ENCODE peak calls at places on chromosomes 12 and 14, in seven cellular contexts. E is fibroblast of mammary gland, S is MM.1S, M is H9, B is brain microvascular endothelial cell, T is choroid plexus epithelial cell, X is GM12865. F is an unnamed sample.

GRCh38 chr12:42039146-42039545 is 105.5 kb downstream of the GXYLT1 start:
- DNase-seq in S (no peak), T (peak; percentile 71), M (no peak), E (peak; percentile 90), B (peak; percentile 59), X (no peak), F (no peak)

GRCh38 chr12:121857322-121858246 is 1.1 kb downstream of the HPD start:
- DNase-seq in B (no peak), T (no peak), M (peak; percentile 37), X (no peak), S (no peak), E (no peak), F (no peak)

GRCh38 chr14:89504602-89505320 is 87.7 kb upstream of the FOXN3 start:
- DNase-seq in T (peak; percentile 52), B (peak; percentile 59), S (no peak), M (no peak), E (peak; percentile 87), X (peak; percentile 69), F (no peak)

GRCh38 chr12:56158926-56159461 is 835 bp downstream of the MYL6 start:
- DNase-seq in T (peak; percentile 78), S (peak; percentile 22), X (peak; percentile 59), M (peak; percentile 86), B (peak; percentile 59), E (peak; percentile 58), F (peak; percentile 72)

GRCh38 chr12:98456583-98457573 is 58.5 kb upstream of the TMPO start:
- DNase-seq in M (peak; percentile 78), T (peak; percentile 43), S (no peak), E (peak; percentile 30), X (peak; percentile 18), B (no peak), F (peak; percentile 37)

GRCh38 chr12:116717466-116718457 is 20.1 kb downstream of the SPRING1 start:
- DNase-seq in X (no peak), T (peak; percentile 65), B (peak; percentile 55), S (no peak), E (peak; percentile 76), M (no peak), F (peak; percentile 63)

GRCh38 chr12:132899033-132899432 is 11.6 kb upstream of the CHFR start:
- DNase-seq in E (no peak), T (peak; percentile 19), X (no peak), S (no peak), B (no peak), M (no peak), F (no peak)

GRCh38 chr14:92403981-92404380 is 81.0 kb downstream of the SLC24A4 start:
- DNase-seq in M (no peak), X (no peak), S (no peak), E (no peak), B (no peak), T (no peak), F (no peak)

GRCh38 chr12:31629756-31630732 is 29.4 kb upstream of the ETFBKMT start:
- DNase-seq in T (peak; percentile 82), M (no peak), B (peak; percentile 85), E (peak; percentile 67), S (no peak), X (no peak), F (peak; percentile 71)

GRCh38 chr12:68630050-68630449 is 19.4 kb downstream of the RAP1B start:
- DNase-seq in E (no peak), M (no peak), X (no peak), T (no peak), B (no peak), S (peak; percentile 33), F (no peak)

GRCh38 chr14:80146941-80147340 is 64.4 kb downstream of the DIO2 start:
- DNase-seq in B (no peak), M (no peak), T (no peak), X (no peak), E (no peak), S (no peak), F (no peak)

GRCh38 chr14:93967637-93968250 is 8.6 kb downstream of the ASB2 start:
- DNase-seq in M (no peak), E (no peak), S (no peak), T (no peak), X (peak; percentile 95), B (no peak), F (no peak)

GRCh38 chr14:93317836-93318807 is 14.7 kb downstream of the BTBD7 start:
- DNase-seq in S (no peak), B (peak; percentile 71), E (peak; percentile 39), M (no peak), T (peak; percentile 67), X (no peak), F (no peak)

GRCh38 chr12:110579239-110579888 is 3.8 kb downstream of the PPTC7 start:
- DNase-seq in M (no peak), T (no peak), E (no peak), S (no peak), B (no peak), X (peak; percentile 58), F (no peak)

GRCh38 chr12:81598205-81598604 is 160.9 kb downstream of the PPFIA2 start:
- DNase-seq in X (no peak), B (no peak), S (peak; percentile 18), T (peak; percentile 2), E (no peak), M (no peak), F (no peak)

GRCh38 chr12:106135075-106135474 is 3.7 kb downstream of the NUAK1 start:
- DNase-seq in E (no peak), M (no peak), X (no peak), B (no peak), T (peak; percentile 73), S (no peak), F (no peak)

GRCh38 chr12:11513288-11513687 is 117.9 kb upstream of the PRB2 start:
- DNase-seq in B (peak; percentile 12), T (peak; percentile 38), E (peak; percentile 3), S (no peak), X (no peak), M (peak; percentile 45), F (no peak)
- TF ChIP-seq CTCF in B (peak; percentile 47), T (peak; percentile 38), E (no peak), S (no peak), X (peak; percentile 8), M (peak; percentile 47), F (no peak)

DNA sequence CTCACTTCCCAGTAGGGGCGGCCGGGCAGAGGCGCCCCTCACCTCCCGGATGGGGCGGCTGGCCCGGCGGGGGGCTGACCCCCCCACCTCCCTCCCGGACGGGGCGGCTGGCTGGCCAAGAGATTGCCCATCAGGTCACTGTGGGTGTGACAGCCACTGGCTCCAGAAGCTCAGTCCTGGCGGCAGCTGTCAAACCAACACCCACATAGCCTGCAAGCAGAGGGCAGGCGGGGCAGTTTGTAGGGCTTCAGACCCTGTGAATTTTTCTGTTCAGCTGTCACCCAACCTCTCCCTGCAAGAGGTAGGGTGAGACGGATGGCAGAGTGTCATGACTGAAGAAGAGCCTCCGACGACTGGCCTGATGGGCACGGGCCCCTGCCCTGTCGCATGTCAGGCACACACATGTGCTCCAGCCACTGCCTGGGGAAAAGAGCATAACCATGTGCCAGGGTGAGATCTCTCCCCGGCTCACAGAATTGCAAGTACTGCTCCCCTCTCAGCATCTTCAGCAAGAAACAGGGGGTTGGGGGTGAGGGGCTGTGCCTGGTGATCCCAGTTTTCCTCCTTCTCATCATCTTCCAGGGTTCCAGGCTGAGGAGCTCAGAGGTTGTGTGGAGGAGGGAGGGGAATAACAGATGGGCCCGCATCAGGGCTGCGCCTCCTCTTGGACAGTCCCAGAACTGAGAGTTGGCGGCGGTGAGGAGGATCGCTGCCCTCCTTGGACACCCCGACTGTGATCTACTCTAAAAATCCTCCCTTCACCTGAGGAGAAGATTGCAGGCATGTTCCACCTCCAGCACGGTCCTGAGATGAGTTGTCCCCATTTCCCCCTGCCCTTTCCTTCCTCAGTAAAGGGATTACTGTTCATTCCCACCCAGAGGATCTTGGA is 11.2 kb upstream of the PRPH start:
- DNase-seq in T (no peak), M (peak; percentile 54), E (no peak), S (no peak), B (no peak), X (no peak), F (no peak)
- TF ChIP-seq CTCF in T (peak; percentile 32), M (peak; percentile 45), E (peak; percentile 17), S (no peak), B (peak; percentile 29), X (no peak), F (no peak)

DNA sequence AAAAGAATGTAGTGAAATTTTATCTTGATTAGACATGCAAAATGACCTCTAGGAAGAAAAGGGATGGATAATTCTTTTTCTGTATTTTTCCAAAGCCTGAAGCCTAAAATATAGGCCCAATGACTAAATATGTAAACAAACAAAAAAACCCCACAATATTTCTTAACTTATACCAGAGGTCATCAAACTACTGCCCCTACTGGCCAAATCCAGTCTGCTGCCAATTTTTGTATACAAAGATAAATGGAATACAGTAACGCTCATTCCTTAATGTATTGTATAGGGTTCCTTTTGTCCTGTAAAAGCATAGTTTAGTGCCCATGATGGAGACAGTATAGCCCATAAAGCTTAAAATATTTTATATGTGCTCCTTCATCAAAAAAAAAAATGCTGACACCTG is 145.7 kb upstream of the ALG10 start:
- DNase-seq in T (no peak), S (no peak), X (no peak), E (no peak), M (no peak), B (no peak), F (no peak)
- TF ChIP-seq CTCF in T (no peak), S (peak; percentile 18), X (no peak), E (no peak), M (peak; percentile 69), B (no peak), F (no peak)

GRCh38 chr14:65834051-65834450 is 421.5 kb downstream of the FUT8 start:
- DNase-seq in T (no peak), E (no peak), B (no peak), S (no peak), X (no peak), M (no peak), F (no peak)

GRCh38 chr14:65835501-65835900 is 423.0 kb downstream of the FUT8 start:
- DNase-seq in S (no peak), X (no peak), M (no peak), T (no peak), B (no peak), E (no peak), F (no peak)

GRCh38 chr14:65834812-65835211 is 422.3 kb downstream of the FUT8 start:
- DNase-seq in E (no peak), M (no peak), X (no peak), T (no peak), S (no peak), B (no peak), F (no peak)

GRCh38 chr14:65833256-65833880 is 420.8 kb downstream of the FUT8 start:
- DNase-seq in B (no peak), E (peak; percentile 8), M (no peak), T (no peak), X (no peak), S (no peak), F (no peak)

DNA sequence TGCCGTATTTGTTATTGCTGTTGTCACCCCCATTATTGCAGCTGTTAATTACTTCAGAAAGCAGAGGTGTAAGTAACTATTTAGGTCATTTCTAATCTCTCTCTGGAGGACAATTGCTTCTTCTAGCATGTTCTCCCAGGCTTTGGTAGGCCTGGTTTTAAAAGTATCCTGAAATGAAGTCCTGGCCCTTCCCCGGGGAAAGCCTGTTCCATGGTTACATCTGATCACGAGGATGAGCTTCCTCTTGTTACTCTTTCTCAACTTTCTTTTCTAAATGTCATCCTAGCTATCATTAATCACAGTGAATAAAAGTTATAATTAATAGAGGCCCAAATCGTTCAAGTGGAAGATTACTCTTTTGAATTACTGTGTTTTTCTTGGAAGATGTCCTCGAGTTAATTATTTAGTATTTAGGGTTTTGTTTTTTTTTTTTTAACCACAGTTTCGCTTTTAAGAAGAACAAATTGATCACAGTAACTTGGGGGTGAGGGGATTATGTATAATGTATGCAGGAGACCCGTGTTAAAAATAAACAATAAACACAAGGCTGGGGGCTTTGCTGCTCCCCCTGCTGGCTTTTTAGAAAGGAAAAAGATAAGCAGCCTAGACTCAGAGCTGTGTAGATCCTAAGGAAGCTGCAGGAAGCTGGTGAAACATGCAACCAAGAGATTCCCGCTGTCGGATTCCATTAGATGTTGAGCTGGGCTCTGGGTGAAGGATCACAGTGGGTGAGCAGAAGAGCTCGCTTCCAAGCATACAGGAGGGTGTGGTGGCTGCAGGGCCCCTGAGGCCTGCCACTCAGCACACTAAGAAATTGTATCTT is 420.1 kb downstream of the FUT8 start:
- DNase-seq in B (peak; percentile 4), S (no peak), E (peak; percentile 19), M (no peak), T (peak; percentile 41), X (no peak), F (no peak)
- TF ChIP-seq CTCF in B (peak; percentile 67), S (peak; percentile 6), E (peak; percentile 34), M (peak; percentile 71), T (peak; percentile 66), X (no peak), F (no peak)